ENCODE peak calls at places on chromosomes 12 and 14, in nine cellular contexts. S, O, N, P, T, B, F, K and W are unnamed samples.

GRCh38 chr12:54603872-54604271 is 15.4 kb upstream of the PPP1R1A start:
- DNase-seq in S (no peak), O (no peak), N (no peak), P (no peak), T (no peak), B (no peak), F (no peak), K (no peak), W (no peak)

GRCh38 chr14:88967299-88967698 is 142.8 kb downstream of the TTC8 start:
- DNase-seq in S (no peak), O (no peak), N (no peak), P (no peak), T (no peak), B (no peak), F (no peak), K (no peak), W (no peak)

GRCh38 chr14:75341639-75342038 is 63.0 kb downstream of the FOS start:
- DNase-seq in S (no peak), O (no peak), N (no peak), P (no peak), T (no peak), B (no peak), F (no peak), K (no peak), W (no peak)

GRCh38 chr12:111404362-111405148 is 1.2 kb upstream of the SH2B3 start:
- DNase-seq in S (peak; percentile 45), O (no peak), N (no peak), P (no peak), T (no peak), B (no peak), F (no peak), K (no peak), W (no peak)

GRCh38 chr14:83309833-83310232 is 1776.2 kb upstream of the SEL1L start:
- DNase-seq in S (no peak), O (no peak), N (no peak), P (no peak), T (no peak), B (no peak), F (no peak), K (no peak), W (no peak)

GRCh38 chr14:105250008-105250366 is 1.7 kb downstream of the BTBD6 start:
- DNase-seq in S (no peak), O (no peak), N (no peak), P (no peak), T (no peak), B (no peak), F (no peak), K (no peak), W (no peak)

GRCh38 chr12:79659961-79660431 is 30.8 kb downstream of the PAWR start:
- DNase-seq in S (no peak), O (no peak), N (no peak), P (no peak), T (no peak), B (no peak), F (no peak), K (no peak), W (no peak)

GRCh38 chr14:77151918-77152588 is 10.5 kb upstream of the ZDHHC22 start:
- DNase-seq in S (no peak), O (peak; percentile 6), N (peak; percentile 28), P (peak; percentile 42), T (no peak), B (no peak), F (no peak), K (no peak), W (peak; percentile 23)

GRCh38 chr12:4720637-4720995 is 416 bp downstream of the GALNT8 start:
- DNase-seq in S (no peak), O (no peak), N (no peak), P (no peak), T (no peak), B (no peak), F (no peak), K (no peak), W (no peak)

GRCh38 chr12:26701604-26702215 is 131.3 kb downstream of the ITPR2 start:
- DNase-seq in S (no peak), O (peak; percentile 33), N (peak; percentile 70), P (peak; percentile 58), T (no peak), B (no peak), F (no peak), K (no peak), W (no peak)

GRCh38 chr12:40446385-40446784 is 221.6 kb downstream of the LRRK2 start:
- DNase-seq in S (no peak), O (no peak), N (peak; percentile 2), P (peak; percentile 42), T (no peak), B (no peak), F (no peak), K (no peak), W (no peak)

GRCh38 chr14:81991998-81992397 is 458.3 kb upstream of the SEL1L start:
- DNase-seq in S (no peak), O (no peak), N (no peak), P (no peak), T (no peak), B (no peak), F (no peak), K (no peak), W (no peak)

GRCh38 chr14:35285168-35285990 is 6.8 kb upstream of the PSMA6 start:
- DNase-seq in S (no peak), O (no peak), N (peak; percentile 8), P (no peak), T (no peak), B (no peak), F (no peak), K (no peak), W (no peak)

GRCh38 chr14:95346820-95347219 is 27.1 kb upstream of the CLMN start:
- DNase-seq in S (no peak), O (peak; percentile 3), N (no peak), P (no peak), T (no peak), B (no peak), F (no peak), K (no peak), W (no peak)

GRCh38 chr14:69880851-69881250 is 1.6 kb downstream of the SMOC1 start:
- DNase-seq in S (no peak), O (no peak), N (no peak), P (no peak), T (no peak), B (no peak), F (no peak), K (no peak), W (no peak)

GRCh38 chr12:44618960-44619359 is 257.2 kb downstream of the NELL2 start:
- DNase-seq in S (no peak), O (no peak), N (no peak), P (no peak), T (no peak), B (no peak), F (no peak), K (no peak), W (no peak)

GRCh38 chr12:68871899-68872298 is 61.1 kb downstream of the CPM start:
- DNase-seq in S (no peak), O (no peak), N (peak; percentile 28), P (peak; percentile 47), T (no peak), B (no peak), F (no peak), K (no peak), W (no peak)
- TF ChIP-seq CTCF in S (no peak), O (peak; percentile 37), N (peak; percentile 33), P (peak; percentile 32), T (no peak), B (peak; percentile 40), F (no peak), K (no peak), W (no peak)

DNA sequence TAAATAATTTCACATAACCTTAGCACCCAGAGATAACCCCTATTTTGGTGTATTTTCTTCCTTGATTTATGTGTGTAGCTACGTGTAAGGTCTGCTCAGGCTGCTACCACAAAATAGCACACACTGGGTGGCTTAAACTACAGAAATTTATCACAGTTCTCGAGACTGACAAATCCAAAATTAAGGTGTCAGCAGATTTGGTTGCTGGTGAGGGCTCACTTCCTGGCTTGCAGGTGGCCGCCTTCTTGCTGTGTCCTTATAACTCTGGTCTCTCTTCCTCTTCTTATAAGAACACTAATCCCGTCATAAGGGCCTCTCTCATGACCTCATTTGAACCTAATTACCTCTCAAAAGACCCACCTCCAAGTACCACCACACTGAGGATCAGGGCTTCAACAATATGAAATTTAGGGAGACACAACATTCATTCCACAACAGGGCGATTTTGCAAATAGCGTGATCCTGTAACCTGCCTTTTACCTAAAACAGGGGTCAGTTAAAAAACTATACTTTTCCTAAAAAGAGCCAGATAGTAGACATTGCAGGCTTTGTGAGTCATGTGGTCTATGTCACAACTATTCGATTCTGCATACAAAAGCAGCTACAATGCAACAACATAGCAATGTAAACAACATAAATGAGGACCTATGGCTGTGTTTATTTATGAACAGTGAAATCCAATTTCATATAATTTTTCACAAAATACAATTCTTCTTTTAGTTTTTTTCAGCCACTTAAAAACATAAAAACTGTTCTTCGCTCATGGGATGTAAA is 371.7 kb downstream of the DPF3 start:
- DNase-seq in S (no peak), O (no peak), N (peak; percentile 57), P (no peak), T (no peak), B (no peak), F (no peak), K (no peak), W (no peak)
- H3K4me3 ChIP-seq in S (no peak overlapping the region), O (no peak overlapping the region), N (no peak overlapping the region), P (no peak overlapping the region), T (no peak overlapping the region), B (no peak overlapping the region), F (no peak overlapping the region), K (no peak overlapping the region), W (no peak overlapping the region)

GRCh38 chr12:88639361-88639760 is 59.1 kb upstream of the KITLG start:
- DNase-seq in S (no peak), O (peak; percentile 64), N (peak; percentile 72), P (no peak), T (no peak), B (no peak), F (no peak), K (no peak), W (no peak)

GRCh38 chr12:88638956-88639355 is 58.7 kb upstream of the KITLG start:
- DNase-seq in S (no peak), O (no peak), N (peak; percentile 50), P (no peak), T (no peak), B (no peak), F (no peak), K (no peak), W (no peak)

GRCh38 chr12:88643685-88644084 is 63.4 kb upstream of the KITLG start:
- DNase-seq in S (no peak), O (no peak), N (peak; percentile 28), P (no peak), T (no peak), B (no peak), F (no peak), K (no peak), W (no peak)

GRCh38 chr12:88644946-88645702 is 64.9 kb upstream of the KITLG start:
- DNase-seq in S (no peak), O (no peak), N (no peak), P (no peak), T (no peak), B (no peak), F (no peak), K (no peak), W (no peak)

GRCh38 chr12:88642675-88643431 is 62.6 kb upstream of the KITLG start:
- DNase-seq in S (no peak), O (no peak), N (no peak), P (no peak), T (no peak), B (no peak), F (no peak), K (no peak), W (no peak)
- H3K9me3 ChIP-seq in S (no peaks in the 10 kb centered on the region), O (no peaks in the 10 kb centered on the region), N (no peaks in the 10 kb centered on the region), P (no peaks in the 10 kb centered on the region), T (no peaks in the 10 kb centered on the region), B (no peaks in the 10 kb centered on the region), F (no peaks in the 10 kb centered on the region), K (no peaks in the 10 kb centered on the region), W (no peaks in the 10 kb centered on the region)

GRCh38 chr12:78571953-78572352 is 292.6 kb upstream of the SYT1 start:
- DNase-seq in S (no peak), O (no peak), N (no peak), P (peak; percentile 15), T (no peak), B (no peak), F (no peak), K (no peak), W (peak; percentile 17)
- TF ChIP-seq CTCF in S (no peak), O (no peak), N (no peak), P (no peak), T (no peak), B (no peak), F (no peak), K (no peak), W (peak; percentile 9)